ENCODE peak calls at places on chromosome 14, in seven cellular contexts. N is HCT116, S is MM.1S, H is neural progenitor cell, O is GM23338, Y is hepatocyte, Z is PC-3. W is an unnamed sample.

GRCh38 chr14:65333926-65334687 is 78.4 kb upstream of the FUT8 start:
- DNase-seq in O (peak), Z (no peak), H (no peak), N (no peak), S (peak), Y (peak), W (peak)

GRCh38 chr14:97441740-97442362 is 644.7 kb downstream of the VRK1 start:
- DNase-seq in H (no peak), Y (no peak), Z (no peak), O (no peak), S (no peak), N (no peak), W (no peak)

GRCh38 chr14:34128665-34129064 is 177.8 kb upstream of the EGLN3 start:
- DNase-seq in S (no peak), N (no peak), H (no peak), O (no peak), Z (no peak), Y (no peak), W (no peak)

GRCh38 chr14:93009471-93010117 is 86.6 kb downstream of the CHGA start:
- DNase-seq in H (no peak), Y (no peak), Z (no peak), O (no peak), S (no peak), N (no peak), W (peak)

GRCh38 chr14:102013669-102014200 is 49.4 kb downstream of the DYNC1H1 start:
- DNase-seq in Z (no peak), Y (no peak), H (no peak), N (no peak), S (no peak), O (no peak), W (peak)

GRCh38 chr14:95760596-95760995 is 46.7 kb upstream of the TCL1A start:
- DNase-seq in H (no peak), N (no peak), Z (no peak), S (no peak), O (no peak), Y (no peak), W (no peak)

GRCh38 chr14:60648934-60649814 is at the start of gene SIX1:
- DNase-seq in S (peak), Z (peak), O (peak), Y (peak), N (peak), H (peak), W (peak)

GRCh38 chr14:98297567-98297966 is 974.4 kb downstream of the BCL11B start:
- DNase-seq in H (no peak), Y (no peak), N (no peak), Z (no peak), O (no peak), S (peak), W (no peak)

GRCh38 chr14:94696518-94696917 is 73.4 kb downstream of the GSC start:
- DNase-seq in Z (no peak), S (no peak), H (no peak), Y (no peak), O (no peak), N (no peak), W (no peak)

GRCh38 chr14:39186941-39187525 is 12.0 kb downstream of the PNN start:
- DNase-seq in Z (no peak), H (no peak), Y (no peak), O (no peak), S (no peak), N (no peak), W (no peak)

GRCh38 chr14:91997492-91997891 is 42.4 kb downstream of the TRIP11 start:
- DNase-seq in Z (no peak), H (no peak), Y (no peak), O (no peak), S (no peak), N (no peak), W (peak)

GRCh38 chr14:86654558-86655184 is 1124.7 kb downstream of the FLRT2 start:
- DNase-seq in H (peak), S (peak), Z (peak), Y (peak), O (peak), N (peak), W (peak)

GRCh38 chr14:22791302-22791701 is 23.9 kb downstream of the SLC7A7 start:
- DNase-seq in O (no peak), Y (peak), Z (peak), S (no peak), N (no peak), H (no peak), W (peak)

GRCh38 chr14:104924421-104925213 is at the start of gene PLD4:
- DNase-seq in N (no peak), H (no peak), S (no peak), Z (no peak), O (no peak), Y (no peak), W (no peak)

GRCh38 chr14:81234268-81234667 is 13.5 kb upstream of the GTF2A1 start:
- DNase-seq in H (no peak), N (no peak), Z (peak), S (no peak), Y (no peak), O (no peak), W (no peak)

GRCh38 chr14:91329615-91330014 is 85.1 kb upstream of the GPR68 start:
- DNase-seq in O (no peak), N (no peak), Z (no peak), H (no peak), Y (no peak), S (no peak), W (no peak)

GRCh38 chr14:30252800-30253425 is 306.0 kb upstream of the G2E3 start:
- DNase-seq in H (no peak), N (no peak), O (no peak), Y (no peak), Z (no peak), S (no peak), W (no peak)

GRCh38 chr14:60346706-60347105 is 97.7 kb downstream of the PPM1A start:
- DNase-seq in Z (peak), N (no peak), O (no peak), H (no peak), Y (no peak), S (peak), W (peak)

GRCh38 chr14:31118892-31119291 is 88.7 kb downstream of the HECTD1 start:
- DNase-seq in H (no peak), Y (no peak), O (no peak), S (no peak), Z (no peak), N (no peak), W (peak)

GRCh38 chr14:37588667-37588955 is 6.4 kb downstream of the FOXA1 start:
- DNase-seq in Z (peak), S (no peak), O (peak), Y (peak), N (no peak), H (no peak), W (no peak)
- TF ChIP-seq EZH2 in Z (no peak), S (no peak), O (no peak), Y (no peak), N (no peak), H (no peak), W (no peak)

GRCh38 chr14:46717211-46717610 is 65.6 kb upstream of the RPL10L start:
- DNase-seq in Z (peak), S (no peak), O (no peak), H (no peak), N (no peak), Y (no peak), W (no peak)
- TF ChIP-seq EZH2phosphoT487 in Z (no peak), S (no peak), O (no peak), H (no peak), N (no peak), Y (no peak), W (no peak)

GRCh38 chr14:70709726-70710382 is 68.1 kb downstream of the TTC9 start:
- DNase-seq in S (no peak), N (no peak), Z (peak), H (no peak), Y (no peak), O (peak), W (no peak)

GRCh38 chr14:70708717-70709570 is 67.2 kb downstream of the TTC9 start:
- DNase-seq in Y (no peak), Z (no peak), S (no peak), O (peak), H (no peak), N (no peak), W (no peak)

GRCh38 chr14:70704960-70705359 is 63.2 kb downstream of the TTC9 start:
- DNase-seq in N (no peak), S (no peak), Y (no peak), O (no peak), Z (no peak), H (no peak), W (no peak)

GRCh38 chr14:70707138-70708038 is 65.7 kb downstream of the TTC9 start:
- DNase-seq in O (peak), Y (peak), Z (peak), S (no peak), H (no peak), N (peak), W (peak)

DNA sequence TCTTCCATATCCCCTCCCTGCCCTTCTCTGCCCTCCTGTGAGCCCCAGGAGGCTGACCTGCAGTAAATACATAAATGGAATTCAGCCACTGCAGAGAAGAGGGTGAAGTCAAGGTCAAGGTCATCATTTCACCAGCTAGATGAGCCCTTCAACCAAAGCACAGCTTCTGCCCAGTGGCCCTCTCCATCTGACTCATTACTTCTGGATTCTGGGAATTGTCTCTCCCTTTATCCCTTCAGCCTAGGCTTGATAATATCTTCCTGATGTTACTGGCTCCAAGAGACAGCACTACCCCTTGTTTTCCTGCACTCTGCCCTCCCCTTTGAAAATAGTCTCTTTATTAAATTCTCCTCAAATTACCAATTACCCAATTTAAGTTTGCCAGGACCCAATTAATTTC is 64.5 kb downstream of the TTC9 start:
- DNase-seq in N (no peak), Y (no peak), Z (no peak), H (no peak), S (no peak), O (no peak), W (no peak)
- H3K27ac ChIP-seq in N (no peak), Y (no peak), Z (no peak), H (no peak), S (no peak), O (no peak), W (no peak)

DNA sequence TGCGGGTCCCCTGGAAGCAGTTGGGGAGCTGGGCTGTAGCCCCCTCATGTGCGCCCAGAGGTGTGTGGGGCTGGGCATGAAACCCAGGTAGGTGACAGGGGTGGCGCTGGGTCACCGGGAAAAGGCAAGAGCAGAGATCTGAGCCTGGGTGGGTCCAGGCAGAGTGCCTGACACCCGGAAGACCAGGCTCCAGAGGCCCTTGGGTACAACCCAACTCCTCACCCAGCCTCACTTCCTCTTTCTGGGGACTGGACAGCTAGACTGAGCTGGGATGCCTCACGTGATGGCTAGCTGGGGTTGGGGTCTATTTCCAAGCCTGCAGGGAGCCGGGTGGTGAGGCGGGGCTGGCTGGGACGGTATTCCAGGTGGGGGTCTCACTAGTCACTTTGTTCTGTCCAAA is 16.3 kb upstream of the CYP46A1 start:
- DNase-seq in N (no peak), Y (no peak), O (no peak), Z (no peak), H (no peak), S (no peak), W (no peak)
- TF ChIP-seq EZH2 in N (no peak), Y (no peak), O (no peak), Z (no peak), H (no peak), S (no peak), W (no peak)

W was measured in GM23248.